ENCODE peak calls at places on chromosomes 16 and 17, in five cellular contexts. B is HCT116, L is H1, H is HepG2, X is K562. V is an unnamed sample.

GRCh38 chr16:84650062-84650991 is 2.0 kb downstream of the KLHL36 start:
- DNase-seq in H (peak; percentile 44), L (no peak), B (no peak), X (no peak), V (no peak)

GRCh38 chr16:515963-516226 is 11.6 kb upstream of the CAPN15 start:
- DNase-seq in H (no peak), B (no peak), L (no peak), X (no peak), V (no peak)

GRCh38 chr17:45705123-45706009 is 78.8 kb upstream of the CRHR1 start:
- DNase-seq in X (peak; percentile 18), L (no peak), B (peak; percentile 91), H (peak; percentile 77), V (no peak)

GRCh38 chr17:28421775-28422305 is 15.8 kb upstream of the SLC46A1 start:
- DNase-seq in H (no peak), X (no peak), B (no peak), L (no peak), V (no peak)

GRCh38 chr16:57480127-57480753 is 6.1 kb downstream of the DOK4 start:
- DNase-seq in L (no peak), B (no peak), X (peak; percentile 80), H (peak; percentile 88), V (no peak)

GRCh38 chr17:42553866-42554249 is 1.1 kb downstream of the HSD17B1 start:
- DNase-seq in H (no peak), X (no peak), L (no peak), B (no peak), V (no peak)

GRCh38 chr16:56029026-56029425 is 153.9 kb upstream of the CES5A start:
- DNase-seq in B (no peak), X (no peak), L (no peak), H (no peak), V (no peak)

GRCh38 chr17:41777579-41778188 is 8.8 kb downstream of the JUP start:
- DNase-seq in H (peak; percentile 77), X (no peak), B (no peak), L (no peak), V (no peak)

GRCh38 chr17:50443492-50444051 is 17.6 kb downstream of the ACSF2 start:
- DNase-seq in X (no peak), H (no peak), L (no peak), B (no peak), V (no peak)

GRCh38 chr16:4455951-4456350 is 18.5 kb downstream of the NMRAL1 start:
- DNase-seq in X (no peak), L (no peak), B (no peak), H (no peak), V (no peak)

GRCh38 chr17:10088444-10088843 is 110.0 kb downstream of the GAS7 start:
- DNase-seq in H (no peak), B (no peak), X (no peak), L (no peak), V (no peak)

GRCh38 chr17:82237083-82237745 is 8.4 kb downstream of the SLC16A3 start:
- DNase-seq in H (no peak), X (no peak), L (peak; percentile 57), B (no peak), V (no peak)

DNA sequence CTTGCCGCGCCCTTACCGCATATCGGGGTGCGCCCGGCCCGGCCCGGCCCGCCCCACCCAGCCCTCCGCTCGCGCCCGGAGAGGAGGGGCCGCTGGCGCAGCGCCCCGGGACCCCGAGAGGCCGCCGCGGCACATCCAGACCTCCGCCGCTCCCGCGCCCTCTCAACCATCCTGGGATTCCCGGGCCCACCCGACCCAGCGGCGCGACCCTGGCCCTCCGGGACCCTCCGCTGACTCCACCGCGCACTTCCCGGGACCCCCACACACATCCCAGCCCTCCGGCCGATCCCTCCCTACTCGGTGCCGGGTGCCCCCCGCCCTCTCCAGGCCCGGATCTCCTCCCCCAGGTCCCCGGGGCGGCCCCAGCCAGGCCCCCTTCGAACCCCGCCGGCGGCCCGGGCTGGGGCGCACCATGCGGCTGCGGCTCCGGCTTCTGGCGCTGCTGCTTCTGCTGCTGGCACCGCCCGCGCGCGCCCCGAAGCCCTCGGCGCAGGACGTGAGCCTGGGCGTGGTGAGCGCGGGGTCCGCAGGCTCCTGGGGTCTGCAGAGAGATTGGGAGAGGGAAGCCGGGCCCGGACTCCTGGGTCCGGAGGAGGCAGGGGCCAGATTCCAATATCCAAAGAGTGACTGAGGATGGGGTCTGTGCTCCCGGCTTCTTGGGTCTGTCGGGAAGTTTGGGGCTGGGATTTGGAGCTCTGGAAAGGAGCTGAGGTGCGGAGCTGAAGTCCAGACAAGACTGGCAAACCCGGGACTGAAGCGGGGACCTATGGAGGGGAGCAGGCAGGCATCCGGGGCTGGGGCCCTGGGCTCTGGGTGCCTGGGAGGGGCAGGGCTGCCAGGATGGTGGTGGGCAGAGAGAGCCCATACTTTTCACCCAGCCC is at the start of gene MMP25:
- DNase-seq in X (peak; percentile 56), B (no peak), L (peak; percentile 84), H (no peak), V (no peak)
- TF ChIP-seq EZH2 in X (no peak), B (no peak), L (no peak), H (no peak), V (no peak)

GRCh38 chr16:71637398-71637797 is 11.4 kb downstream of the MARVELD3 start:
- DNase-seq in H (no peak), B (no peak), L (no peak), X (no peak), V (no peak)
- TF ChIP-seq YY1 in H (no peak), B (no peak), L (no peak), X (no peak), V (no peak)

GRCh38 chr17:74117087-74117486 is 86.4 kb upstream of the RPL38 start:
- DNase-seq in L (no peak), B (no peak), H (no peak), X (no peak), V (no peak)

GRCh38 chr17:74119049-74119580 is 84.4 kb upstream of the RPL38 start:
- DNase-seq in L (no peak), B (no peak), H (no peak), X (no peak), V (no peak)

GRCh38 chr17:74117999-74118421 is 85.5 kb upstream of the RPL38 start:
- DNase-seq in H (no peak), B (no peak), L (no peak), X (no peak), V (no peak)

GRCh38 chr17:74119960-74120359 is 83.5 kb upstream of the RPL38 start:
- DNase-seq in L (no peak), B (no peak), H (no peak), X (no peak), V (no peak)

DNA sequence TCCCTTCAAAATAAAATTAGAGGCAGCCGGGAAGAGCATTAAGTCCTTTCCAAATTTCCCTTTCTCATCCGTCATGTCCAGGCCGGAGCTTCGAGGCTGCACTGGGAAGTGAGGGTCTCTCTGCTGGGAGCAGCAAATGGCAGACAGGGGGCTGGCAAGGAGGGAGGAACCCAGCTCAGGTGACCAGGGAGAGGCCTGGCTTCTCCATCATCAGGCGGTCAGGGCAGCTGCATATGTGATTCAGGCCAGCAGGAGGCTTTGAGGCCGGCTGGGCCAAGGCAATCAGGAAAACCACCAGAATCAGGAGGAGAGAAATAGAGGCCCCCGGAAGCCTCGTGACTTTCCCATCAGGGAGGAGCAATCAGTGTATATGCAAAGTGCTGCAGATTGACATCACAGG is 85.0 kb upstream of the RPL38 start:
- DNase-seq in X (peak; percentile 31), B (no peak), L (peak; percentile 74), H (no peak), V (no peak)
- TF ChIP-seq EZH2 in X (no peak), B (no peak), L (no peak), H (no peak), V (no peak)

GRCh38 chr16:29852654-29853053 is 10.4 kb downstream of the CDIPT start:
- DNase-seq in X (no peak), L (no peak), H (no peak), B (no peak), V (no peak)
- TF ChIP-seq YY1 in X (no peak), L (no peak), H (no peak), B (no peak), V (no peak)

GRCh38 chr17:2053380-2054261 is 1.3 kb upstream of the HIC1 start:
- DNase-seq in B (no peak), X (peak; percentile 47), H (peak; percentile 49), L (peak; percentile 89), V (no peak)

GRCh38 chr17:2054740-2055493 is at the start of gene HIC1:
- DNase-seq in B (no peak), H (peak; percentile 24), L (peak; percentile 90), X (peak; percentile 51), V (no peak)

GRCh38 chr17:2055494-2056220 is 754 bp downstream of the HIC1 start:
- DNase-seq in L (no peak), B (no peak), X (no peak), H (no peak), V (no peak)

GRCh38 chr17:2056221-2057129 is 1.6 kb downstream of the HIC1 start:
- DNase-seq in L (peak; percentile 68), H (no peak), B (no peak), X (no peak), V (no peak)

GRCh38 chr17:2054262-2054739 is 602 bp upstream of the HIC1 start:
- DNase-seq in L (peak; percentile 74), X (no peak), B (no peak), H (no peak), V (no peak)
- TF ChIP-seq EZH2 in L (no peak), X (no peak), B (no peak), H (no peak), V (no peak)